ENCODE peak calls at places on chromosome 14, in eight cellular contexts. One of them, this sample, is unnamed.

GRCh38 chr14:54603362-54603761 is 36.4 kb downstream of the SAMD4A start:
- DNase-seq in adrenal gland: no peak
- DNase-seq in transverse colon: no peak
- DNase-seq in sigmoid colon: no peak
- DNase-seq in fibroblast of pulmonary artery: peak
- DNase-seq in epithelial cell of esophagus: peak
- DNase-seq in RWPE1: peak
- DNase-seq in HCT116: no peak
- DNase-seq in this sample: no peak

GRCh38 chr14:52840916-52841315 is 49.5 kb upstream of the GNPNAT1 start:
- DNase-seq in RWPE1: peak
- DNase-seq in epithelial cell of esophagus: peak
- DNase-seq in adrenal gland: peak
- DNase-seq in transverse colon: no peak
- DNase-seq in HCT116: no peak
- DNase-seq in fibroblast of pulmonary artery: peak
- DNase-seq in sigmoid colon: peak
- DNase-seq in this sample: no peak

GRCh38 chr14:52025310-52025709 is 36.0 kb downstream of the RTRAF start:
- DNase-seq in fibroblast of pulmonary artery: peak
- DNase-seq in sigmoid colon: no peak
- DNase-seq in HCT116: no peak
- DNase-seq in epithelial cell of esophagus: peak
- DNase-seq in transverse colon: no peak
- DNase-seq in RWPE1: peak
- DNase-seq in adrenal gland: no peak
- DNase-seq in this sample: no peak

GRCh38 chr14:105776924-105777323 is 250.5 kb downstream of the TMEM121 start:
- DNase-seq in RWPE1: no peak
- DNase-seq in epithelial cell of esophagus: no peak
- DNase-seq in sigmoid colon: no peak
- DNase-seq in transverse colon: no peak
- DNase-seq in adrenal gland: no peak
- DNase-seq in HCT116: no peak
- DNase-seq in fibroblast of pulmonary artery: no peak
- DNase-seq in this sample: no peak

GRCh38 chr14:93944348-93945069 is 17.4 kb downstream of the FAM181A start:
- DNase-seq in sigmoid colon: no peak
- DNase-seq in RWPE1: no peak
- DNase-seq in fibroblast of pulmonary artery: no peak
- DNase-seq in epithelial cell of esophagus: no peak
- DNase-seq in HCT116: no peak
- DNase-seq in transverse colon: no peak
- DNase-seq in adrenal gland: no peak
- DNase-seq in this sample: no peak

GRCh38 chr14:102591372-102591943 is 991 bp upstream of the RCOR1 start:
- DNase-seq in sigmoid colon: peak
- DNase-seq in adrenal gland: peak
- DNase-seq in transverse colon: peak
- DNase-seq in epithelial cell of esophagus: no peak
- DNase-seq in fibroblast of pulmonary artery: no peak
- DNase-seq in HCT116: no peak
- DNase-seq in RWPE1: no peak
- DNase-seq in this sample: peak

GRCh38 chr14:29668201-29668600 is 259.4 kb downstream of the PRKD1 start:
- DNase-seq in adrenal gland: no peak
- DNase-seq in HCT116: no peak
- DNase-seq in epithelial cell of esophagus: no peak
- DNase-seq in transverse colon: no peak
- DNase-seq in sigmoid colon: no peak
- DNase-seq in RWPE1: no peak
- DNase-seq in fibroblast of pulmonary artery: no peak
- DNase-seq in this sample: no peak

GRCh38 chr14:103395245-103395644 is 10.0 kb downstream of the MARK3 start:
- DNase-seq in RWPE1: no peak
- DNase-seq in adrenal gland: no peak
- DNase-seq in fibroblast of pulmonary artery: no peak
- DNase-seq in HCT116: no peak
- DNase-seq in epithelial cell of esophagus: peak
- DNase-seq in transverse colon: no peak
- DNase-seq in sigmoid colon: no peak
- DNase-seq in this sample: no peak

GRCh38 chr14:79564371-79564770 is 646.9 kb downstream of the DIO2 start:
- DNase-seq in adrenal gland: no peak
- DNase-seq in sigmoid colon: no peak
- DNase-seq in fibroblast of pulmonary artery: peak
- DNase-seq in HCT116: no peak
- DNase-seq in RWPE1: no peak
- DNase-seq in epithelial cell of esophagus: no peak
- DNase-seq in transverse colon: no peak
- DNase-seq in this sample: no peak

GRCh38 chr14:75323571-75323970 is 44.9 kb downstream of the FOS start:
- DNase-seq in HCT116: no peak
- DNase-seq in sigmoid colon: no peak
- DNase-seq in epithelial cell of esophagus: peak
- DNase-seq in adrenal gland: no peak
- DNase-seq in RWPE1: no peak
- DNase-seq in transverse colon: no peak
- DNase-seq in fibroblast of pulmonary artery: no peak
- DNase-seq in this sample: no peak

GRCh38 chr14:51776102-51776894 is 84.1 kb upstream of the GNG2 start:
- DNase-seq in RWPE1: peak
- DNase-seq in HCT116: peak
- DNase-seq in adrenal gland: peak
- DNase-seq in sigmoid colon: peak
- DNase-seq in epithelial cell of esophagus: peak
- DNase-seq in fibroblast of pulmonary artery: peak
- DNase-seq in transverse colon: peak
- DNase-seq in this sample: peak

GRCh38 chr14:64109821-64110554 is 184.2 kb downstream of the ESR2 start:
- DNase-seq in sigmoid colon: no peak
- DNase-seq in adrenal gland: no peak
- DNase-seq in HCT116: no peak
- DNase-seq in RWPE1: no peak
- DNase-seq in transverse colon: no peak
- DNase-seq in epithelial cell of esophagus: peak
- DNase-seq in fibroblast of pulmonary artery: peak
- DNase-seq in this sample: no peak

GRCh38 chr14:30214014-30214413 is 286.4 kb upstream of the PRKD1 start:
- DNase-seq in RWPE1: no peak
- DNase-seq in sigmoid colon: no peak
- DNase-seq in transverse colon: no peak
- DNase-seq in fibroblast of pulmonary artery: peak
- DNase-seq in HCT116: no peak
- DNase-seq in adrenal gland: no peak
- DNase-seq in epithelial cell of esophagus: peak
- DNase-seq in this sample: no peak

GRCh38 chr14:105313381-105314286 is 914 bp upstream of the PACS2 start:
- DNase-seq in transverse colon: peak
- DNase-seq in epithelial cell of esophagus: no peak
- DNase-seq in sigmoid colon: no peak
- DNase-seq in RWPE1: no peak
- DNase-seq in adrenal gland: no peak
- DNase-seq in fibroblast of pulmonary artery: no peak
- DNase-seq in HCT116: no peak
- DNase-seq in this sample: peak

GRCh38 chr14:95056476-95056875 is 100.9 kb downstream of the DICER1 start:
- DNase-seq in sigmoid colon: peak
- DNase-seq in RWPE1: no peak
- DNase-seq in transverse colon: no peak
- DNase-seq in adrenal gland: no peak
- DNase-seq in epithelial cell of esophagus: no peak
- DNase-seq in fibroblast of pulmonary artery: no peak
- DNase-seq in HCT116: no peak
- DNase-seq in this sample: peak

GRCh38 chr14:94171208-94171607 is 2.9 kb upstream of the PPP4R4 start:
- DNase-seq in sigmoid colon: no peak
- DNase-seq in epithelial cell of esophagus: peak
- DNase-seq in transverse colon: no peak
- DNase-seq in RWPE1: peak
- DNase-seq in HCT116: no peak
- DNase-seq in fibroblast of pulmonary artery: no peak
- DNase-seq in adrenal gland: no peak
- DNase-seq in this sample: no peak

GRCh38 chr14:75648066-75648838 is 12.4 kb downstream of the ERG28 start:
- DNase-seq in adrenal gland: peak
- DNase-seq in epithelial cell of esophagus: peak
- DNase-seq in sigmoid colon: peak
- DNase-seq in fibroblast of pulmonary artery: peak
- DNase-seq in transverse colon: no peak
- DNase-seq in RWPE1: peak
- DNase-seq in HCT116: peak
- DNase-seq in this sample: no peak

GRCh38 chr14:99517046-99517642 is 35.9 kb downstream of the CCNK start:
- DNase-seq in fibroblast of pulmonary artery: no peak
- DNase-seq in adrenal gland: peak
- DNase-seq in RWPE1: no peak
- DNase-seq in sigmoid colon: no peak
- DNase-seq in epithelial cell of esophagus: no peak
- DNase-seq in HCT116: no peak
- DNase-seq in transverse colon: no peak
- DNase-seq in this sample: no peak

GRCh38 chr14:72284176-72284575 is 351.9 kb downstream of the RGS6 start:
- DNase-seq in sigmoid colon: no peak
- DNase-seq in HCT116: no peak
- DNase-seq in transverse colon: no peak
- DNase-seq in RWPE1: no peak
- DNase-seq in epithelial cell of esophagus: no peak
- DNase-seq in fibroblast of pulmonary artery: no peak
- DNase-seq in adrenal gland: no peak
- DNase-seq in this sample: no peak

GRCh38 chr14:64203366-64204006 is 90.7 kb downstream of the ESR2 start:
- DNase-seq in adrenal gland: no peak
- DNase-seq in HCT116: no peak
- DNase-seq in RWPE1: no peak
- DNase-seq in sigmoid colon: no peak
- DNase-seq in fibroblast of pulmonary artery: no peak
- DNase-seq in transverse colon: no peak
- DNase-seq in epithelial cell of esophagus: no peak
- DNase-seq in this sample: no peak

GRCh38 chr14:89033756-89034155 is 209.3 kb downstream of the TTC8 start:
- DNase-seq in HCT116: no peak
- DNase-seq in fibroblast of pulmonary artery: no peak
- DNase-seq in epithelial cell of esophagus: no peak
- DNase-seq in sigmoid colon: no peak
- DNase-seq in adrenal gland: no peak
- DNase-seq in RWPE1: no peak
- DNase-seq in transverse colon: no peak
- DNase-seq in this sample: no peak

GRCh38 chr14:91754185-91754584 is 22.3 kb upstream of the CATSPERB start:
- DNase-seq in adrenal gland: no peak
- DNase-seq in RWPE1: no peak
- DNase-seq in fibroblast of pulmonary artery: no peak
- DNase-seq in HCT116: no peak
- DNase-seq in epithelial cell of esophagus: no peak
- DNase-seq in transverse colon: no peak
- DNase-seq in sigmoid colon: no peak
- DNase-seq in this sample: no peak
- TF ChIP-seq CTCF in adrenal gland: no peak
- TF ChIP-seq CTCF in RWPE1: no peak
- TF ChIP-seq CTCF in fibroblast of pulmonary artery: no peak
- TF ChIP-seq CTCF in HCT116: no peak
- TF ChIP-seq CTCF in epithelial cell of esophagus: no peak
- TF ChIP-seq CTCF in transverse colon: no peak
- TF ChIP-seq CTCF in sigmoid colon: no peak
- TF ChIP-seq CTCF in this sample: no peak

GRCh38 chr14:90109858-90110257 is 48.1 kb downstream of the KCNK13 start:
- DNase-seq in sigmoid colon: no peak
- DNase-seq in transverse colon: no peak
- DNase-seq in HCT116: peak
- DNase-seq in fibroblast of pulmonary artery: no peak
- DNase-seq in RWPE1: peak
- DNase-seq in epithelial cell of esophagus: peak
- DNase-seq in adrenal gland: no peak
- DNase-seq in this sample: peak
- TF ChIP-seq CTCF in sigmoid colon: no peak
- TF ChIP-seq CTCF in transverse colon: no peak
- TF ChIP-seq CTCF in HCT116: no peak
- TF ChIP-seq CTCF in fibroblast of pulmonary artery: peak
- TF ChIP-seq CTCF in RWPE1: no peak
- TF ChIP-seq CTCF in epithelial cell of esophagus: peak
- TF ChIP-seq CTCF in adrenal gland: no peak
- TF ChIP-seq CTCF in this sample: no peak

DNA sequence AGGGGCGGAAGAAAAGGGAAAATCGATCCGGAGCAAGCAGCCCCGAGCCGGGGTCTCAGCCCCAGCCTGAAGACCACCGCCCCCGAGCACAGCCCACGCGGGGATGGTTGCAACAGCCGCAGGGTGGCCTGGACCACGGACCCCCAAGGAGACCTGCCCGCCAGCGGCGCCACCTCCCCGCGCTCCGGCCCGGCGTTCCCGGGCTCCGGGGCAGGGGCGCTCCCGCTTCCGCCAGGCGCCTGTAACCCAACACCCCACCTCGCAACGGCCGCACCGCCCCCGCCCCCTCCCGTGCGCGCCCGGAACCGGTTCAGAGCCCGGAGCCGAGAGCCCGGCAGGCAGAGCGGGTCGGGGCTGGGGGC is 571 bp downstream of the ACTN1 start:
- DNase-seq in HCT116: no peak
- DNase-seq in fibroblast of pulmonary artery: no peak
- DNase-seq in epithelial cell of esophagus: peak
- DNase-seq in sigmoid colon: peak
- DNase-seq in adrenal gland: peak
- DNase-seq in transverse colon: peak
- DNase-seq in RWPE1: peak
- DNase-seq in this sample: peak
- TF ChIP-seq CTCF in HCT116: no peak
- TF ChIP-seq CTCF in fibroblast of pulmonary artery: no peak
- TF ChIP-seq CTCF in epithelial cell of esophagus: no peak
- TF ChIP-seq CTCF in sigmoid colon: no peak
- TF ChIP-seq CTCF in adrenal gland: no peak
- TF ChIP-seq CTCF in transverse colon: no peak
- TF ChIP-seq CTCF in RWPE1: no peak
- TF ChIP-seq CTCF in this sample: no peak

GRCh38 chr14:32074887-32075572 is 2.1 kb upstream of the ARHGAP5 start:
- DNase-seq in epithelial cell of esophagus: no peak
- DNase-seq in adrenal gland: no peak
- DNase-seq in sigmoid colon: no peak
- DNase-seq in fibroblast of pulmonary artery: peak
- DNase-seq in HCT116: no peak
- DNase-seq in RWPE1: no peak
- DNase-seq in transverse colon: no peak
- DNase-seq in this sample: no peak

GRCh38 chr14:32073537-32074189 is 3.4 kb upstream of the ARHGAP5 start:
- DNase-seq in RWPE1: peak
- DNase-seq in adrenal gland: peak
- DNase-seq in epithelial cell of esophagus: peak
- DNase-seq in transverse colon: peak
- DNase-seq in sigmoid colon: peak
- DNase-seq in fibroblast of pulmonary artery: peak
- DNase-seq in HCT116: peak
- DNase-seq in this sample: peak

GRCh38 chr14:32068708-32069107 is 8.4 kb upstream of the ARHGAP5 start:
- DNase-seq in sigmoid colon: no peak
- DNase-seq in adrenal gland: no peak
- DNase-seq in transverse colon: no peak
- DNase-seq in HCT116: no peak
- DNase-seq in epithelial cell of esophagus: no peak
- DNase-seq in RWPE1: no peak
- DNase-seq in fibroblast of pulmonary artery: no peak
- DNase-seq in this sample: no peak

GRCh38 chr14:32072701-32073100 is 4.4 kb upstream of the ARHGAP5 start:
- DNase-seq in RWPE1: no peak
- DNase-seq in sigmoid colon: no peak
- DNase-seq in epithelial cell of esophagus: no peak
- DNase-seq in fibroblast of pulmonary artery: no peak
- DNase-seq in HCT116: no peak
- DNase-seq in transverse colon: no peak
- DNase-seq in adrenal gland: no peak
- DNase-seq in this sample: no peak

GRCh38 chr14:32070282-32070681 is 6.8 kb upstream of the ARHGAP5 start:
- DNase-seq in fibroblast of pulmonary artery: no peak
- DNase-seq in HCT116: no peak
- DNase-seq in RWPE1: no peak
- DNase-seq in sigmoid colon: no peak
- DNase-seq in adrenal gland: no peak
- DNase-seq in epithelial cell of esophagus: no peak
- DNase-seq in transverse colon: no peak
- DNase-seq in this sample: no peak
- TF ChIP-seq CTCF in fibroblast of pulmonary artery: no peak
- TF ChIP-seq CTCF in HCT116: no peak
- TF ChIP-seq CTCF in RWPE1: no peak
- TF ChIP-seq CTCF in sigmoid colon: no peak
- TF ChIP-seq CTCF in adrenal gland: no peak
- TF ChIP-seq CTCF in epithelial cell of esophagus: no peak
- TF ChIP-seq CTCF in transverse colon: no peak
- TF ChIP-seq CTCF in this sample: no peak

This sample was measured in Calu3.